ENCODE peak calls at places on chromosomes 5 and 9, in five cellular contexts. One of them, this sample, is unnamed.

GRCh38 chr5:100903036-100903887 is at the start of gene ST8SIA4:
- DNase-seq in stimulated activated CD4-positive, alpha-beta T cell treated with anti-CD3 and anti-CD28 coated beads, Interleukin-1b, Interleukin-23, amount 100 ng/mL, for 24 hours: peak
- DNase-seq in GM13977: peak
- DNase-seq in spleen: peak
- DNase-seq in GM12865: peak
- DNase-seq in this sample: peak

GRCh38 chr9:133771486-133772482 is 33.6 kb upstream of the SARDH start:
- DNase-seq in stimulated activated CD4-positive, alpha-beta T cell treated with anti-CD3 and anti-CD28 coated beads, Interleukin-1b, Interleukin-23, amount 100 ng/mL, for 24 hours: no peak
- DNase-seq in GM13977: no peak
- DNase-seq in GM12865: no peak
- DNase-seq in spleen: peak
- DNase-seq in this sample: no peak

GRCh38 chr9:132250324-132251262 is 88.7 kb downstream of the NTNG2 start:
- DNase-seq in spleen: no peak
- DNase-seq in GM12865: no peak
- DNase-seq in GM13977: no peak
- DNase-seq in stimulated activated CD4-positive, alpha-beta T cell treated with anti-CD3 and anti-CD28 coated beads, Interleukin-1b, Interleukin-23, amount 100 ng/mL, for 24 hours: no peak
- DNase-seq in this sample: no peak

GRCh38 chr5:89336111-89336510 is 453.1 kb upstream of the MEF2C start:
- DNase-seq in spleen: no peak
- DNase-seq in stimulated activated CD4-positive, alpha-beta T cell treated with anti-CD3 and anti-CD28 coated beads, Interleukin-1b, Interleukin-23, amount 100 ng/mL, for 24 hours: no peak
- DNase-seq in GM13977: no peak
- DNase-seq in GM12865: no peak
- DNase-seq in this sample: no peak

GRCh38 chr9:135033487-135033886 is 54.0 kb upstream of the OLFM1 start:
- DNase-seq in spleen: peak
- DNase-seq in stimulated activated CD4-positive, alpha-beta T cell treated with anti-CD3 and anti-CD28 coated beads, Interleukin-1b, Interleukin-23, amount 100 ng/mL, for 24 hours: no peak
- DNase-seq in GM13977: no peak
- DNase-seq in GM12865: no peak
- DNase-seq in this sample: no peak

GRCh38 chr5:133265720-133266575 is 214.1 kb downstream of the HSPA4 start:
- DNase-seq in GM12865: peak
- DNase-seq in spleen: peak
- DNase-seq in GM13977: no peak
- DNase-seq in stimulated activated CD4-positive, alpha-beta T cell treated with anti-CD3 and anti-CD28 coated beads, Interleukin-1b, Interleukin-23, amount 100 ng/mL, for 24 hours: no peak
- DNase-seq in this sample: peak

GRCh38 chr5:64158827-64159226 is 6.8 kb upstream of the RNF180 start:
- DNase-seq in spleen: no peak
- DNase-seq in stimulated activated CD4-positive, alpha-beta T cell treated with anti-CD3 and anti-CD28 coated beads, Interleukin-1b, Interleukin-23, amount 100 ng/mL, for 24 hours: no peak
- DNase-seq in GM13977: no peak
- DNase-seq in GM12865: no peak
- DNase-seq in this sample: no peak

GRCh38 chr5:143179126-143179740 is 224.3 kb downstream of the NR3C1 start:
- DNase-seq in GM12865: no peak
- DNase-seq in stimulated activated CD4-positive, alpha-beta T cell treated with anti-CD3 and anti-CD28 coated beads, Interleukin-1b, Interleukin-23, amount 100 ng/mL, for 24 hours: no peak
- DNase-seq in spleen: no peak
- DNase-seq in GM13977: no peak
- DNase-seq in this sample: no peak

GRCh38 chr9:69895185-69895584 is 74.6 kb downstream of the CFAP95 start:
- DNase-seq in spleen: no peak
- DNase-seq in stimulated activated CD4-positive, alpha-beta T cell treated with anti-CD3 and anti-CD28 coated beads, Interleukin-1b, Interleukin-23, amount 100 ng/mL, for 24 hours: no peak
- DNase-seq in GM13977: no peak
- DNase-seq in GM12865: no peak
- DNase-seq in this sample: no peak

GRCh38 chr9:130199605-130200004 is 27.4 kb downstream of the NCS1 start:
- DNase-seq in stimulated activated CD4-positive, alpha-beta T cell treated with anti-CD3 and anti-CD28 coated beads, Interleukin-1b, Interleukin-23, amount 100 ng/mL, for 24 hours: no peak
- DNase-seq in GM13977: no peak
- DNase-seq in GM12865: no peak
- DNase-seq in spleen: no peak
- DNase-seq in this sample: no peak

GRCh38 chr5:13660072-13660471 is 284.4 kb downstream of the DNAH5 start:
- DNase-seq in spleen: no peak
- DNase-seq in GM13977: no peak
- DNase-seq in stimulated activated CD4-positive, alpha-beta T cell treated with anti-CD3 and anti-CD28 coated beads, Interleukin-1b, Interleukin-23, amount 100 ng/mL, for 24 hours: no peak
- DNase-seq in GM12865: no peak
- DNase-seq in this sample: peak

GRCh38 chr5:14174235-14174636 is 31.1 kb downstream of the TRIO start:
- DNase-seq in spleen: no peak
- DNase-seq in GM13977: no peak
- DNase-seq in stimulated activated CD4-positive, alpha-beta T cell treated with anti-CD3 and anti-CD28 coated beads, Interleukin-1b, Interleukin-23, amount 100 ng/mL, for 24 hours: no peak
- DNase-seq in GM12865: peak
- DNase-seq in this sample: peak